ENCODE peak calls at places on chromosome 10, in five cellular contexts. J is CD8-positive, alpha-beta T cell; C is heart left ventricle; U is psoas muscle; A is CD8-positive, alpha-beta memory T cell. E is an unnamed sample.

GRCh38 chr10:125225051-125225450 is 64.7 kb upstream of the CTBP2 start:
- DNase-seq in A (no peak), C (no peak), J (no peak), U (no peak), E (no peak)

GRCh38 chr10:121335386-121335925 is 262.8 kb downstream of the FGFR2 start:
- DNase-seq in A (no peak), C (no peak), J (no peak), U (no peak), E (no peak)

GRCh38 chr10:132482090-132482489 is 55.5 kb upstream of the INPP5A start:
- DNase-seq in U (peak), J (no peak), C (no peak), A (no peak), E (no peak)

GRCh38 chr10:97498841-97499560 is at the start of gene UBTD1:
- DNase-seq in C (peak), A (no peak), U (peak), J (no peak), E (peak)

GRCh38 chr10:124290095-124290795 is 128.5 kb downstream of the OAT start:
- DNase-seq in C (no peak), U (peak), A (no peak), J (no peak), E (no peak)

GRCh38 chr10:42743697-42744096 is 38.9 kb upstream of the BMS1 start:
- DNase-seq in C (no peak), U (no peak), A (no peak), J (no peak), E (no peak)

GRCh38 chr10:34006471-34006870 is 672.0 kb upstream of the NRP1 start:
- DNase-seq in A (no peak), J (no peak), U (no peak), C (no peak), E (no peak)

GRCh38 chr10:117536862-117537435 is 5.6 kb upstream of the EMX2 start:
- DNase-seq in A (no peak), J (no peak), U (no peak), C (no peak), E (no peak)

GRCh38 chr10:112775892-112776679 is 174.0 kb upstream of the TCF7L2 start:
- DNase-seq in A (no peak), J (no peak), C (no peak), U (no peak), E (no peak)

GRCh38 chr10:21825345-21825744 is 178.2 kb downstream of the DNAJC1 start:
- DNase-seq in C (no peak), A (no peak), U (no peak), J (no peak), E (no peak)

GRCh38 chr10:121669010-121669366 is 70.7 kb upstream of the FGFR2 start:
- DNase-seq in U (no peak), A (no peak), J (no peak), C (no peak), E (no peak)

GRCh38 chr10:25818751-25819150 is 115.3 kb upstream of the MYO3A start:
- DNase-seq in C (no peak), A (no peak), U (no peak), J (no peak), E (peak)

GRCh38 chr10:129404091-129404490 is 63.0 kb upstream of the MGMT start:
- DNase-seq in C (no peak), J (no peak), A (no peak), U (no peak), E (no peak)

GRCh38 chr10:124619802-124620490 is 124.2 kb downstream of the FAM53B start:
- DNase-seq in C (no peak), U (no peak), A (no peak), J (no peak), E (no peak)

GRCh38 chr10:70272925-70273316 is 10.9 kb downstream of the NPFFR1 start:
- DNase-seq in J (no peak), C (no peak), U (no peak), A (no peak), E (no peak)

GRCh38 chr10:125782661-125783060 is 7.0 kb upstream of the MMP21 start:
- DNase-seq in C (no peak), U (no peak), J (no peak), A (no peak), E (no peak)

GRCh38 chr10:5711637-5712036 is 27.0 kb downstream of the TASOR2 start:
- DNase-seq in J (no peak), A (no peak), U (no peak), C (no peak), E (no peak)

GRCh38 chr10:49090696-49091338 is 24.5 kb downstream of the VSTM4 start:
- DNase-seq in U (no peak), C (no peak), A (no peak), J (no peak), E (no peak)

GRCh38 chr10:112446855-112447691 is at the start of the genes VTI1A and ZDHHC6:
- DNase-seq in C (peak), U (peak), J (peak), A (peak), E (peak)

GRCh38 chr10:49601857-49602256 is 8.3 kb upstream of the SLC18A3 start:
- DNase-seq in U (peak), A (no peak), J (no peak), C (no peak), E (no peak)

GRCh38 chr10:37535459-37536246 is 321.8 kb downstream of the ZNF248 start:
- DNase-seq in A (no peak), J (no peak), C (no peak), U (no peak), E (no peak)

GRCh38 chr10:63537511-63537910 is 16.3 kb downstream of the REEP3 start:
- DNase-seq in A (no peak), J (no peak), C (no peak), U (no peak), E (no peak)

GRCh38 chr10:131346456-131346855 is 34.9 kb upstream of the TCERG1L start:
- DNase-seq in J (no peak), C (no peak), U (no peak), A (no peak), E (no peak)

GRCh38 chr10:50544095-50544856 is 79.5 kb downstream of the SGMS1 start:
- DNase-seq in J (no peak), U (no peak), C (no peak), A (no peak), E (no peak)

GRCh38 chr10:48684792-48685651 is at the start of gene WDFY4:
- DNase-seq in C (no peak), A (no peak), U (no peak), J (no peak), E (no peak)

GRCh38 chr10:72239409-72239808 is 23.3 kb upstream of the ASCC1 start:
- DNase-seq in J (no peak), C (no peak), A (no peak), U (no peak), E (no peak)
- H3K27ac ChIP-seq in J (no peak), C (no peak), A (no peak), U (peak), E (no peak)

DNA sequence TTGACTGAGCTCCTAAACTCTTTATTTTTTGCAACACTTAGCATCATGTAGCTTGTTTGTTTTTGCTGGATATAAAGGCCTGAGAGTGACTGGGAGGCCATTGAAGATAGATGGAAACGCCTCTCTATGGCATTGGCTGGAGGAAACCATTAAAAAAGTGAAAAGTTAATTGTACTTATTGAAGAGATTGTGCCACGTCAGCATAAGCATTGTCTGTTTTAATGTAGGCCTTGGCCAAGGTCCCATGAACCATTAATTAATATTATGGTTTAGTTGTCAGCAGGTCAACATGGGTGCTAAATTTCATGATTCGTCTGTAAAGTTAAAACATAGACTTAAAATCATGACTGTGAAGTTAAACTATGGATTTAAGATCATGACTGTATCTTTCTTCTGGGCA is 178.6 kb downstream of the GATA3 start:
- DNase-seq in J (no peak), C (no peak), U (no peak), A (no peak), E (no peak)
- H3K27ac ChIP-seq in J (no peak), C (no peak), U (no peak), A (no peak), E (no peak)

DNA sequence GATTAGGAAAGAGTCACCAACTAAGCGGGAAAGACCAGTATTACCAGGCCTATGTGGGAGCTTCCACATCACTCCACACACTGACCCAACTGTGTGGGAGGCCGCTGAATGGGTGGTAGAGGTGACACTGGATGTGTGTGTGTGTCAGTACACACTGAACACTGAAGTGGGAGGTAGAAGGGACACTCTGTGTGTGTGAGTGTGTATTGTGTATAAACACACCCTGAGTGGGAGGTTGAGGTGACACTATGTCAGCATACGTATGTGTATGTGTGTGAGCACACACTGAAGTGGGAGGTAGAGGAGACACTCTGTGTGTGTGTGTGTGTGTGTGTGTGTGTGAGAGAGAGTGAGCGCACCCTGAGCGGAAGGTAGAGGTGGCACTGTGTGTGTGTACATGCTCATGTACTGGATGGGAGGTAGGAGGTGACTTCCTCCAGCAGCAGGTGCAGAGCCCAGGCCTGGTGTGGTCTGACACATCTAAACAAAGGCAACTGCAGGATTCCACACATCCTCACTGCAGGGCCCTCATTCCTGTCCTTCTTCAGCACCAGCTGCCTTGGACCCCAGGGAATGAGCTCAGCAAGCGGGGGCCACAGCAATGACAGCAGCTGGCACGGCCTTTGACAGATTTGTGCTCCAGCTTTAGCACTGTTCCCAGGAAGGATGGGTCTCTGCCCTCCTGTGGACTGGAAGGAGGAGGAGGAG is 26.5 kb upstream of the RBM20 start:
- DNase-seq in C (no peak), A (no peak), J (no peak), U (no peak), E (no peak)
- H3K27ac ChIP-seq in C (no peak), A (no peak), J (no peak), U (no peak), E (no peak)

GRCh38 chr10:690227-691161 is 1.0 kb upstream of the DIP2C start:
- DNase-seq in J (no peak), U (peak), C (no peak), A (no peak), E (no peak)
- H3K27ac ChIP-seq in J (no peak), U (peak), C (peak), A (no peak), E (peak)

GRCh38 chr10:28685717-28686116 is 8.4 kb downstream of the BAMBI start:
- DNase-seq in U (no peak), C (no peak), A (no peak), J (no peak), E (no peak)

GRCh38 chr10:28687683-28688001 is 10.3 kb downstream of the BAMBI start:
- DNase-seq in A (no peak), C (no peak), J (no peak), U (no peak), E (no peak)

GRCh38 chr10:28686835-28687682 is 9.7 kb downstream of the BAMBI start:
- DNase-seq in A (no peak), J (no peak), U (no peak), C (no peak), E (no peak)

GRCh38 chr10:28684157-28684985 is 7.0 kb downstream of the BAMBI start:
- DNase-seq in C (no peak), J (no peak), U (no peak), A (no peak), E (no peak)

DNA sequence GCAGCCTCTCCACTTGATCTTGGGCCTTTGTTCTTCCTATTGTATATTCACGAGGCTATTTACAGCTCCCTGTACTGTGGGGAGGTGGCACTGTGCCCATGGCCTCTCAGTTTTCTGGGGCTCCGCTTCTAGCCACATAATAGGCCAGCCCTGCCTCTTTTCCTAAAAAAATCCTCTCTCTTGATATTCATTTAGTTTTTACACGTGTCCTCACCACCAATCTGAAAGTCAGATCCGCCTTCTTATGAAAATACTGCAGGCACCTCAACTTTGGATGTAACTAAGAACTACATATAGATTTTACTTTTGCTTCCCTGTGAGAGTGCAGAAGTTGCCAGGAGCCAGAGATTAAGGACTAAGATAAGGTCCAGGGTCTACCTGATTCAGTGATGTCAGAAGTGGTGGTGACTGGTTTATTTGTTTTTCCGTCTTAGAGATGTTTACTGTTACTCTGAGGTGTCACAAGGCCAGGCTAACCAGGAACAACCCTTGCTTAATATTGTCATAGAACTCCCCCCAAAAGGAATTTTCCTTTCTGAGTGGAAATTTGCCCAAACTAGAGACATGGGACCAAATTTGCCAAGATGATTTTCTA is 7.8 kb downstream of the BAMBI start:
- DNase-seq in C (no peak), U (no peak), A (no peak), J (no peak), E (no peak)
- H3K27ac ChIP-seq in C (no peak), U (no peak), A (no peak), J (no peak), E (no peak)

GRCh38 chr10:32413513-32413912 is 32.4 kb upstream of the CCDC7 start:
- DNase-seq in A (no peak), C (no peak), U (no peak), J (no peak), E (no peak)
- H3K27ac ChIP-seq in A (no peak), C (no peak), U (no peak), J (no peak), E (no peak)

GRCh38 chr10:96130326-96130758 is 245 bp downstream of the ZNF518A start:
- DNase-seq in J (peak), A (no peak), U (peak), C (peak), E (no peak)

GRCh38 chr10:96129387-96130325 is at the start of gene ZNF518A:
- DNase-seq in A (peak), C (peak), J (peak), U (peak), E (peak)

GRCh38 chr10:96138102-96138501 is 8.0 kb downstream of the ZNF518A start:
- DNase-seq in C (no peak), A (no peak), U (no peak), J (no peak), E (no peak)

GRCh38 chr10:96133135-96133534 is 3.0 kb downstream of the ZNF518A start:
- DNase-seq in A (no peak), U (no peak), J (no peak), C (no peak), E (no peak)
- H3K27ac ChIP-seq in A (no peak), U (no peak), J (no peak), C (no peak), E (no peak)

GRCh38 chr10:20156511-20156910 is 340.3 kb downstream of the PLXDC2 start:
- DNase-seq in U (no peak), A (no peak), C (no peak), J (no peak), E (no peak)

DNA sequence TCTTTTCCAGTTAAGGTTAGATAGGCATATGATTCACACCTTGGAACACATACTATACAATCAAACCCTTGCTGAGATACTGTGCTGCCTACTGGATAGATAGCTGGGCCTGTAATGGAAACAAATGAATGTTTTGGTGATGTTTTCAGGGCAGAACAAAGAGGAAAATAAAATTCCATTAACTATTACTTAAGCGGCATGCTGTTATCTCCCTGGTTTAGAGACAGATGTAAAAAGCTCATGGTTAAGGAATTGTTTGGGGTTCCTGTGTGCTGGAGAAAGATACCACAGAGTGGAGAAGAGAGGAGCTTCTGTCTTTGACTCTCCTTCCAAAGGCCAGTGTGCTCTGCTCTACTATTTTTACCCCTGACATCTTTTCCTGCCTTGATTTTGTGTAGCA is 341.1 kb downstream of the PLXDC2 start:
- DNase-seq in A (no peak), J (no peak), U (no peak), C (no peak), E (no peak)
- H3K27ac ChIP-seq in A (no peak), J (no peak), U (no peak), C (no peak), E (no peak)

E was measured in caudate nucleus.